ENCODE peak calls at places on chromosomes 2 and 18, in five cellular contexts. W is CD8-positive, alpha-beta memory T cell; D is endothelial cell of umbilical vein; Q is colonic mucosa; E is aorta. P is an unnamed sample.

GRCh38 chr2:60530660-60531276 is 22.7 kb downstream of the BCL11A start:
- DNase-seq in W (no peak), D (no peak), Q (peak; percentile 94), E (no peak), P (no peak)

GRCh38 chr2:230991598-230991997 is 4.3 kb upstream of the SPATA3 start:
- DNase-seq in W (no peak), D (no peak), Q (peak; percentile 47), E (no peak), P (no peak)

GRCh38 chr2:9347411-9347853 is 75.9 kb downstream of the ITGB1BP1 start:
- DNase-seq in W (no peak), D (peak; percentile 75), Q (peak; percentile 27), E (no peak), P (no peak)

GRCh38 chr2:148135705-148136104 is 114.8 kb downstream of the MBD5 start:
- DNase-seq in W (no peak), D (no peak), Q (no peak), E (no peak), P (no peak)

GRCh38 chr2:26008851-26009566 is 24.9 kb upstream of the RAB10 start:
- DNase-seq in W (no peak), D (peak; percentile 64), Q (peak; percentile 78), E (no peak), P (peak; percentile 97)

GRCh38 chr18:36503477-36503876 is 206.0 kb downstream of the FHOD3 start:
- DNase-seq in W (no peak), D (no peak), Q (no peak), E (no peak), P (no peak)

GRCh38 chr2:33620-34019 is 12.7 kb downstream of the FAM110C start:
- DNase-seq in W (no peak), D (no peak), Q (peak; percentile 75), E (no peak), P (peak; percentile 78)

GRCh38 chr18:48613589-48613988 is 74.8 kb downstream of the CTIF start:
- DNase-seq in W (no peak), D (no peak), Q (peak; percentile 25), E (peak; percentile 90), P (no peak)

GRCh38 chr2:39679805-39680204 is 14.1 kb downstream of the TMEM178A start:
- DNase-seq in W (no peak), D (no peak), Q (no peak), E (no peak), P (no peak)

GRCh38 chr18:6056171-6056932 is 161.0 kb upstream of the TMEM200C start:
- DNase-seq in W (no peak), D (peak; percentile 77), Q (no peak), E (no peak), P (no peak)

GRCh38 chr18:75441921-75442320 is 14.4 kb upstream of the SMIM21 start:
- DNase-seq in W (no peak), D (no peak), Q (no peak), E (no peak), P (no peak)

GRCh38 chr2:109468893-109469292 is 144.9 kb downstream of the SEPTIN10 start:
- DNase-seq in W (no peak), D (no peak), Q (no peak), E (peak; percentile 40), P (no peak)

GRCh38 chr2:51085679-51086078 is 53.7 kb upstream of the NRXN1 start:
- DNase-seq in W (no peak), D (no peak), Q (no peak), E (no peak), P (no peak)

GRCh38 chr18:64017870-64018269 is 48.0 kb downstream of the SERPINB8 start:
- DNase-seq in W (no peak), D (peak; percentile 39), Q (no peak), E (no peak), P (no peak)

GRCh38 chr2:64698068-64698645 is 44.4 kb upstream of the SERTAD2 start:
- DNase-seq in W (no peak), D (no peak), Q (no peak), E (no peak), P (no peak)

GRCh38 chr18:3269241-3269640 is 7.3 kb downstream of the MYL12B start:
- DNase-seq in W (no peak), D (no peak), Q (no peak), E (no peak), P (no peak)
- H3K4me1 ChIP-seq in W (peaks cover 62% of the 10 kb centered on the region), D (peaks cover 61% of the 10 kb centered on the region), Q (peaks cover 28% of the 10 kb centered on the region), E (peaks cover 11% of the 10 kb centered on the region), P (peaks cover 48% of the 10 kb centered on the region)

DNA sequence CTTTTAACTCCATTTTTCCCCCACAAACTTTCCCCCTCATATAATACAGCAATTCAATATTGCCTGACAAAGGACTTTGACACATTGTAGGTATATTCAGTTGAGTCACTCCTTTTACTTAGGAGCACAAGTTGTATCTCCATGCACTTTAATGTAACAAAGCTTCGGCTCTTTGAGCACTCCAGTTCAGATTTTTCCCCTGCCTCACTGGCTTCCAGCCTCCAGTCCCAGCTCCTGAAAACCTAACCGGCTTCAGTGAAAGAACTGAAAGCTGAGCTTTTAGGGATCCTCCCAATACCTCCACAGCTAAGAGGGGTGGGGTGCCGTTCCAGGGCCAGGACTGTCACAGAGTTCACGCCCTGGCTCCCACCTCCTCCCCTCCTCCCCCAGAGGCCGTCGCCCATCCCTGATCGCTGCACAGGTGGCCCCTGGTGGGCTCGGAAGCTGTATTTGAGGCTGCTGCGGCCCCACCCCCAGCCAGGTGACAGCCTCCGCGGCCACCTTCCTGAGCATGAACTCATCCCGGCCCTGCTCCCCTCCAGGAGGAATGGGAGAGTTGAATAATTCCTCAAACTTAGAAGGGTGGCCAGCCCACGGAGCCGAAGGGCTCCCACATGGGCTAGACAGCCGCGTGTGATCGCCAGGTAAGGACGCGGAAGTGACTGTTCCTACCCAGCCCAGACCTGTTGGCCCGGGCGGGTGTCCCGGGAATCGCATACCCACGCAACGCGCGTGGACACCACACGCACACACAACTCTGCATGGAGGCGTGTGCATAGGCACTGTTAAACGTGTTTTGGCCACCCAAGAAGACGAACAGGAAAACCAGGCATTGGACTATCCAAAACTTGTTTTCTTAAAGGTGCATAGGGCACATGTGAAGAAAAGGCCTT is 1.8 kb downstream of the MYO5B start:
- DNase-seq in W (no peak), D (no peak), Q (peak; percentile 51), E (no peak), P (no peak)
- H3K4me3 ChIP-seq in W (no peak overlapping the region), D (no peak overlapping the region), Q (peak overlapping the region; percentile 55), E (peak overlapping the region; percentile 95), P (peak overlapping the region; percentile 86)

DNA sequence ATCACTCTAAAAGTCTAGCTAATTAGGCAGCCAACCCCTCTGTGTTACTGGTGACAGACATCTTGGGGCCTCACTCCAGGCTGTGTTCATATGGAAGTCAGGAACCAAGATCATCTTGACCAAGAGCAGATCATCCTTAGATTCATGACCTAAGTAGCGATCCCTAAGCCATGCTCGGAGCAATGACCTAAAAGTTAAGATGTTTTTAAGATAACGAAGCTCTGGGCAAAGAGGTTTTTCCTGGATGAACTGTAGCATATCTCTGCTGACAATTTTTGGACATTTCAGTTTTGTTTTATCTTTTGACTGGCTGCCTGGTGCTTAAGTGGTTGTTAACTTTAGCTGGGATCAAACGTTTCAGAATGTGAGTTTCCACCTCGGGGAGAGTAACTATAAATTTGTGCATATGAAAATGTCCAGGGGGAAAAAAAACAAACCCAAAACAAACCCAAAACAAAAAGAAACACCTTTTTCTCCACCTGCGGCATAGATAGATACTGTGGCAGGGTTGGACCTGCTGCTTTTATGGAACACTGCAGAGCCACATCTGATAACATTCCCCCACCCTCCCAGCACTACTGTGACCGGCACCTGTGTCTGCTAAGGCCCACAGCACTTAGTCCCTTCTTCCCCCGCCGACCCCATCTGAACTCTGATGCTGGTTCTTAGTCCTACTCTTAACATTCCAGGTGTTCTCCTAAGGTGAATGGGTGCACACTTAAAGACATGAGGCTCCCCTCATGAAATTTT is 45.5 kb downstream of the EPAS1 start:
- DNase-seq in W (no peak), D (no peak), Q (no peak), E (no peak), P (no peak)
- H3K4me1 ChIP-seq in W (peaks cover 7% of the 10 kb centered on the region), D (peaks cover 7% of the 10 kb centered on the region), Q (no peaks in the 10 kb centered on the region), E (peaks cover 27% of the 10 kb centered on the region), P (no peaks in the 10 kb centered on the region)

GRCh38 chr18:24270358-24270936 is 127.2 kb downstream of the OSBPL1A start:
- DNase-seq in W (no peak), D (no peak), Q (no peak), E (no peak), P (no peak)
- H3K4me3 ChIP-seq in W (no peak overlapping the region), D (no peak overlapping the region), Q (peak overlapping the region; percentile 52), E (peak overlapping the region; percentile 72), P (peak overlapping the region; percentile 86)

GRCh38 chr2:36560726-36561125 is 37.2 kb downstream of the FEZ2 start:
- DNase-seq in W (no peak), D (peak; percentile 47), Q (no peak), E (no peak), P (no peak)
- H3K4me1 ChIP-seq in W (no peaks in the 10 kb centered on the region), D (peaks cover 96% of the 10 kb centered on the region), Q (peaks cover 4% of the 10 kb centered on the region), E (no peaks in the 10 kb centered on the region), P (peaks cover 51% of the 10 kb centered on the region)

GRCh38 chr2:179855673-179856072 is 5.7 kb downstream of the ZNF385B start:
- DNase-seq in W (no peak), D (no peak), Q (no peak), E (no peak), P (no peak)

GRCh38 chr2:179856205-179856604 is 5.2 kb downstream of the ZNF385B start:
- DNase-seq in W (no peak), D (no peak), Q (no peak), E (no peak), P (no peak)

GRCh38 chr2:179854891-179855290 is 6.5 kb downstream of the ZNF385B start:
- DNase-seq in W (no peak), D (no peak), Q (no peak), E (no peak), P (no peak)

GRCh38 chr2:179850188-179850587 is 11.2 kb downstream of the ZNF385B start:
- DNase-seq in W (no peak), D (no peak), Q (no peak), E (no peak), P (no peak)

DNA sequence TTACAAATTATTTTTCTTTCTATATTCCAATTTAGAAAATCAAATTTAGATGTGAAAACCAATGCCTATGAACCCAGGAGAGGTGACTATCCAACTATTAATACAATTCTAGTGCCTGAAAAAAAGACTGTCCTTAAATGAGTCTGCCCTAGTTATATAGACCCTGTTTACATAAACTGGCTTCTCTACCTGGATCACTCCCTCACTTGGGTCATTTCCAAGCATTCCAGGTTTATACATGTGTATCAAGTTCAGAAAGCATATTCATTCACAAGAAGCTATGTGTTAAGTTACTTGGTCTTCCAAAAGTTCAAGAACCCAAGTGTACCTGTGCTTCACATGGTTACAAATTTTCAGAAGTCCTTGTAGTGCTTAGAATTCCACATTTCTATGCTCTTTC is 8.3 kb downstream of the ZNF385B start:
- DNase-seq in W (no peak), D (no peak), Q (no peak), E (no peak), P (no peak)
- H3K4me3 ChIP-seq in W (no peak overlapping the region), D (no peak overlapping the region), Q (no peak overlapping the region), E (no peak overlapping the region), P (no peak overlapping the region)